ENCODE peak calls at places on chromosomes 11 and 22, in ten cellular contexts. N, G, V, Z, C, S, R, A, U and P are unnamed samples.

GRCh38 chr11:116124916-116125714 is 620.9 kb upstream of the CADM1 start:
- DNase-seq in N (no peak), G (no peak), V (no peak), Z (no peak), C (no peak), S (peak; percentile 72), R (no peak), A (no peak), U (no peak), P (no peak)

GRCh38 chr11:67453816-67454732 is 1.1 kb upstream of the CABP4 start:
- DNase-seq in N (no peak), G (no peak), V (no peak), Z (no peak), C (no peak), S (no peak), R (no peak), A (no peak), U (no peak), P (peak; percentile 66)

GRCh38 chr11:116927163-116927772 is 89.8 kb upstream of the APOA1 start:
- DNase-seq in N (no peak), G (no peak), V (no peak), Z (no peak), C (peak; percentile 79), S (no peak), R (peak; percentile 67), A (no peak), U (no peak), P (no peak)

GRCh38 chr22:39197578-39197977 is 45.1 kb upstream of the CBX7 start:
- DNase-seq in N (no peak), G (no peak), V (no peak), Z (no peak), C (peak; percentile 5), S (no peak), R (no peak), A (no peak), U (no peak), P (no peak)

GRCh38 chr11:110130642-110131238 is 37.5 kb downstream of the ZC3H12C start:
- DNase-seq in N (peak; percentile 88), G (peak; percentile 67), V (peak; percentile 87), Z (no peak), C (peak; percentile 49), S (no peak), R (no peak), A (no peak), U (no peak), P (no peak)

GRCh38 chr22:23684561-23685031 is 6.2 kb upstream of the RGL4 start:
- DNase-seq in N (no peak), G (peak; percentile 29), V (peak; percentile 5), Z (no peak), C (no peak), S (no peak), R (no peak), A (peak; percentile 78), U (no peak), P (no peak)

GRCh38 chr11:124482362-124483147 is 37.1 kb upstream of the OR8B8 start:
- DNase-seq in N (no peak), G (peak; percentile 28), V (peak; percentile 6), Z (no peak), C (no peak), S (no peak), R (no peak), A (no peak), U (no peak), P (no peak)

GRCh38 chr11:17890333-17890732 is 122.5 kb downstream of the SERGEF start:
- DNase-seq in N (no peak), G (no peak), V (no peak), Z (no peak), C (no peak), S (no peak), R (no peak), A (no peak), U (no peak), P (no peak)

GRCh38 chr22:38070250-38070921 is 13.2 kb downstream of the PICK1 start:
- DNase-seq in N (no peak), G (no peak), V (no peak), Z (no peak), C (no peak), S (no peak), R (no peak), A (no peak), U (no peak), P (peak; percentile 43)

GRCh38 chr11:77154381-77155081 is 26.5 kb downstream of the MYO7A start:
- DNase-seq in N (no peak), G (no peak), V (no peak), Z (peak; percentile 72), C (no peak), S (no peak), R (no peak), A (peak; percentile 76), U (no peak), P (peak; percentile 60)

GRCh38 chr11:16883179-16883578 is 131.0 kb downstream of the PLEKHA7 start:
- DNase-seq in N (peak; percentile 86), G (no peak), V (no peak), Z (peak; percentile 23), C (peak; percentile 51), S (no peak), R (no peak), A (peak; percentile 42), U (peak; percentile 35), P (no peak)

GRCh38 chr11:17734418-17734911 is at the start of gene KCNC1:
- DNase-seq in N (no peak), G (peak; percentile 34), V (peak; percentile 53), Z (peak; percentile 33), C (peak; percentile 13), S (no peak), R (no peak), A (peak; percentile 69), U (no peak), P (peak; percentile 71)

GRCh38 chr22:19766506-19767426 is 6.2 kb downstream of the TBX1 start:
- DNase-seq in N (no peak), G (no peak), V (no peak), Z (peak; percentile 51), C (peak; percentile 77), S (no peak), R (peak; percentile 54), A (peak; percentile 36), U (no peak), P (peak; percentile 79)

GRCh38 chr22:27872488-27872887 is 46.6 kb downstream of the PITPNB start:
- DNase-seq in N (no peak), G (no peak), V (no peak), Z (no peak), C (no peak), S (no peak), R (no peak), A (no peak), U (no peak), P (no peak)
- H3K27ac ChIP-seq in N (no peak overlapping the region), G (no peak overlapping the region), V (no peak overlapping the region), Z (peak overlapping the region; percentile 83), C (no peak overlapping the region), S (peak overlapping the region; percentile 89), R (no peak overlapping the region), A (peak overlapping the region; percentile 79), U (no peak overlapping the region), P (no peak overlapping the region)

DNA sequence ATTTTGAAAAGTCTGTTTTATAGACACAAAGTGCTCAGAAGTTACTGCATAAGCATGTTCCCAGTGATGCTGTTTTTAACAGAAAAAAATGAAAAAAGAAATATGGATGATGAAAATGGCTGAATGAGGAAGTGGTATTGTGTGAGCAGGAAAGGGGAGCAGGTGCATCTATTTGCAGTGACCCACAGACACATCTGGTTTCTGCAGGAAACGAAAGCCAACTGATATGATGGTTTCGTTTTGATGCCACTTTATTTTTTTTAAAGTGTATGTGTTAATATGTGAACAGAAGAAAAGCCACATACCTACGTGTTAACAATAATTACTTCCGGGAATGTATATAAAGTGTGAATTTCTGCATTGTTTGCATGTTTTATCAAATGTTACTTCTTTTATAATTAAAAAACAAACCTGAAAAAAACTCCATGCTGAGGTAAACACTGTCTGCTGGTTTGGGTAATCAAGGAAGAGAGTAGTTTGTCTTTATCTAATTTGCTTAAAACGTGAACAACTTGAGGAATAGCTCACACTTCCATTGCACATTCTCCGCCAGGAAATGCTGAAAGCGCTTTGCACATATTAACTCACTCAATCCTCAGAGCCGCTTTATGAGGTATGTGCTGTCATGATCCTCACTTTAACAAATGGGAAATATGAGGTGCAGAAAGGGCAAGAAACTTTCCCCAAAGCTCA is 1335.9 kb downstream of the TBC1D22A start:
- DNase-seq in N (no peak), G (no peak), V (no peak), Z (no peak), C (peak; percentile 55), S (no peak), R (no peak), A (no peak), U (no peak), P (no peak)
- H3K4me1 ChIP-seq in N (no peaks in the 10 kb centered on the region), G (no peaks in the 10 kb centered on the region), V (no peaks in the 10 kb centered on the region), Z (no peaks in the 10 kb centered on the region), C (peaks cover 6% of the 10 kb centered on the region), S (no peaks in the 10 kb centered on the region), R (peaks cover 28% of the 10 kb centered on the region), A (no peaks in the 10 kb centered on the region), U (no peaks in the 10 kb centered on the region), P (no peaks in the 10 kb centered on the region)

DNA sequence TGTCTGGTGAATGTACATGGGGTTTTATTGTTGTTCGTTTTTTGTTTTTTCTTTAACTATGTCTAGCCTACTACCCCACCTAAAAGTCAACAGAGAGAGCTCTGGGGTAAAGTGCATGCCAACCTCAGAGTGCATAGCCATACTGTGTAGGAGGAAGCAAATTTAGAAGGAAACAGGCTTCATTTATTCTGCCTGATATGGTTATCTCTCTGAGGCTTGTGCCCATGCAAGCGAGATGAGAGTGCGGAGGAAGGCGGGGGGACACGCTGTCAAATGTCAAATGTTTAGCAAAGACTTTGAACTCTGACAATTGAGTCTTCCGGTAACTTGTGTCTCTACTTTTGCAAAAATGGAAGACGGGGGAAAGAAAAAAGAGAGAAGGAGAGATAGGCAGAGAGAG is 295.5 kb downstream of the ETS1 start:
- DNase-seq in N (no peak), G (no peak), V (no peak), Z (no peak), C (peak; percentile 89), S (no peak), R (peak; percentile 83), A (no peak), U (no peak), P (peak; percentile 72)
- H3K27ac ChIP-seq in N (no peak overlapping the region), G (no peak overlapping the region), V (no peak overlapping the region), Z (peak overlapping the region; percentile 71), C (peak overlapping the region; percentile 79), S (peak overlapping the region; percentile 13), R (peak overlapping the region; percentile 90), A (no peak overlapping the region), U (no peak overlapping the region), P (no peak overlapping the region)

GRCh38 chr11:59770324-59770723 is 15.1 kb downstream of the STX3 start:
- DNase-seq in N (no peak), G (no peak), V (no peak), Z (no peak), C (no peak), S (no peak), R (no peak), A (no peak), U (no peak), P (no peak)
- H3K4me1 ChIP-seq in N (no peaks in the 10 kb centered on the region), G (no peaks in the 10 kb centered on the region), V (no peaks in the 10 kb centered on the region), Z (peaks cover 69% of the 10 kb centered on the region), C (no peaks in the 10 kb centered on the region), S (peaks cover 8% of the 10 kb centered on the region), R (peaks cover 30% of the 10 kb centered on the region), A (peaks cover 12% of the 10 kb centered on the region), U (no peaks in the 10 kb centered on the region), P (peaks cover 27% of the 10 kb centered on the region)

GRCh38 chr22:48579035-48579914 is 1248.4 kb downstream of the BRD1 start:
- DNase-seq in N (no peak), G (no peak), V (peak; percentile 74), Z (no peak), C (no peak), S (no peak), R (no peak), A (no peak), U (no peak), P (peak; percentile 48)
- H3K27ac ChIP-seq in N (no peak overlapping the region), G (no peak overlapping the region), V (no peak overlapping the region), Z (no peak overlapping the region), C (no peak overlapping the region), S (no peak overlapping the region), R (no peak overlapping the region), A (no peak overlapping the region), U (no peak overlapping the region), P (no peak overlapping the region)